ENCODE peak calls at places on chromosomes 13 and 19, in seven cellular contexts. C is RWPE1; J is activated naive CD8-positive, alpha-beta T cell treated with anti-CD3 and anti-CD28 coated beads for 36 hours; S is Karpas-422; N is Panc1; M is anterior cingulate cortex; A is stimulated activated CD8-positive, alpha-beta memory T cell treated with anti-CD3 and anti-CD28 coated beads, Interleukin-4, amount 100 ng/mL, for 24 hours. U is an unnamed sample.

GRCh38 chr19:45767881-45768643 is 990 bp downstream of the SIX5 start:
- DNase-seq in S (no peak), J (peak), N (no peak), C (no peak), A (peak), M (peak), U (no peak)

GRCh38 chr19:57642396-57643046 is 9.6 kb downstream of the ZNF211 start:
- DNase-seq in S (no peak), M (no peak), J (no peak), C (peak), N (no peak), A (no peak), U (no peak)

GRCh38 chr19:44308011-44308410 is 3.2 kb upstream of the ZNF235 start:
- DNase-seq in A (no peak), N (no peak), J (no peak), C (no peak), S (no peak), M (no peak), U (no peak)

GRCh38 chr13:76383671-76384461 is 502.3 kb downstream of the KCTD12 start:
- DNase-seq in S (no peak), N (peak), M (no peak), A (no peak), J (no peak), C (peak), U (no peak)

GRCh38 chr13:50594276-50594970 is 249.1 kb downstream of the DLEU7 start:
- DNase-seq in C (no peak), N (no peak), S (peak), M (no peak), A (peak), J (peak), U (no peak)

GRCh38 chr13:101527130-101527529 is 74.7 kb downstream of the ITGBL1 start:
- DNase-seq in C (no peak), M (no peak), N (no peak), A (no peak), J (no peak), S (no peak), U (no peak)

GRCh38 chr19:33443638-33444195 is 70.2 kb downstream of the CEBPG start:
- DNase-seq in J (no peak), S (no peak), M (no peak), A (no peak), N (no peak), C (no peak), U (peak)

GRCh38 chr19:45280471-45280961 is 29.4 kb downstream of the MARK4 start:
- DNase-seq in M (no peak), J (no peak), N (no peak), C (no peak), A (no peak), S (no peak), U (no peak)

GRCh38 chr13:25691654-25692053 is 319.9 kb downstream of the ATP8A2 start:
- DNase-seq in A (no peak), S (no peak), J (no peak), M (no peak), N (no peak), C (no peak), U (no peak)

GRCh38 chr13:83088858-83089257 is 793.4 kb downstream of the SLITRK1 start:
- DNase-seq in M (no peak), S (no peak), C (no peak), N (no peak), J (no peak), A (no peak), U (no peak)